ENCODE peak calls at places on chromosomes 16 and 17, in four cellular contexts. G is tibial nerve, E is lung, S is hepatocyte. B is an unnamed sample.

GRCh38 chr17:28723159-28723835 is 2.7 kb downstream of the TLCD1 start:
- DNase-seq in S (no peak), E (no peak), G (no peak), B (no peak)

GRCh38 chr16:4947722-4948503 is 10.2 kb upstream of the SEC14L5 start:
- DNase-seq in E (no peak), G (no peak), S (peak; percentile 81), B (no peak)

GRCh38 chr16:22098538-22099255 is 6.4 kb downstream of the VWA3A start:
- DNase-seq in G (no peak), E (no peak), S (peak; percentile 60), B (peak; percentile 42)

GRCh38 chr17:8420041-8420934 is 15.4 kb upstream of the NDEL1 start:
- DNase-seq in G (peak; percentile 50), S (peak; percentile 72), E (peak; percentile 84), B (no peak)

GRCh38 chr17:72632026-72632684 is 460.3 kb downstream of the SLC39A11 start:
- DNase-seq in G (no peak), E (no peak), S (peak; percentile 86), B (no peak)

GRCh38 chr17:60970741-60971140 is 293.1 kb downstream of the BCAS3 start:
- DNase-seq in G (no peak), E (no peak), S (no peak), B (no peak)

GRCh38 chr16:85752511-85753420 is 1.9 kb upstream of the C16orf74 start:
- DNase-seq in E (no peak), G (no peak), S (peak; percentile 77), B (peak; percentile 19)

GRCh38 chr17:66982011-66982508 is 17.6 kb downstream of the CACNG4 start:
- DNase-seq in G (no peak), E (no peak), S (no peak), B (no peak)

GRCh38 chr17:46818929-46819859 is 702 bp upstream of the WNT3 start:
- DNase-seq in E (no peak), S (no peak), G (no peak), B (no peak)

GRCh38 chr17:66540131-66540781 is 237.8 kb downstream of the PRKCA start:
- DNase-seq in E (no peak), S (peak; percentile 54), G (peak; percentile 38), B (peak; percentile 92)

GRCh38 chr17:61088556-61088955 is 311.1 kb upstream of the TBX2 start:
- DNase-seq in S (no peak), E (no peak), G (no peak), B (no peak)

GRCh38 chr17:3030096-3030495 is 33.3 kb downstream of the OR1D5 start:
- DNase-seq in S (no peak), E (no peak), G (no peak), B (no peak)

GRCh38 chr17:4074831-4075495 is 67.9 kb downstream of the ZZEF1 start:
- DNase-seq in G (no peak), S (peak; percentile 61), E (no peak), B (peak; percentile 25)

GRCh38 chr17:78873519-78874340 is 29.3 kb downstream of the CEP295NL start:
- DNase-seq in S (no peak), E (no peak), G (no peak), B (peak; percentile 21)

GRCh38 chr17:82665226-82665625 is 17.0 kb upstream of the WDR45B start:
- DNase-seq in S (no peak), E (no peak), G (no peak), B (no peak)

GRCh38 chr17:3043737-3044365 is 19.6 kb downstream of the OR1D5 start:
- DNase-seq in S (no peak), G (no peak), E (no peak), B (no peak)

GRCh38 chr16:86217001-86217890 is 293.1 kb upstream of the FOXF1 start:
- DNase-seq in G (no peak), S (no peak), E (no peak), B (no peak)

GRCh38 chr17:68349157-68349556 is 57.9 kb downstream of the ARSG start:
- DNase-seq in S (no peak), G (no peak), E (no peak), B (no peak)

GRCh38 chr16:1037023-1037933 is 35.3 kb upstream of the SSTR5 start:
- DNase-seq in E (no peak), G (no peak), S (peak; percentile 70), B (peak; percentile 75)

GRCh38 chr16:85577899-85578598 is 35.1 kb upstream of the GSE1 start:
- DNase-seq in G (no peak), E (no peak), S (no peak), B (no peak)

GRCh38 chr16:50462793-50463507 is 85.2 kb upstream of the NKD1 start:
- DNase-seq in S (no peak), E (no peak), G (no peak), B (no peak)

GRCh38 chr16:84810518-84811273 is 9.1 kb upstream of the CRISPLD2 start:
- DNase-seq in S (no peak), E (no peak), G (peak; percentile 83), B (peak; percentile 61)

GRCh38 chr16:12170103-12171025 is 193.8 kb downstream of the SNX29 start:
- DNase-seq in S (peak; percentile 24), E (no peak), G (no peak), B (no peak)

GRCh38 chr17:21193031-21193430 is 20.9 kb downstream of the TMEM11 start:
- DNase-seq in G (no peak), S (no peak), E (no peak), B (no peak)

GRCh38 chr17:2393954-2394749 is 6.7 kb downstream of the MNT start:
- DNase-seq in S (no peak), E (no peak), G (no peak), B (no peak)

GRCh38 chr17:8946071-8946470 is 19.4 kb downstream of the PIK3R5 start:
- DNase-seq in G (no peak), E (no peak), S (no peak), B (no peak)

GRCh38 chr16:53235851-53236250 is 181.1 kb downstream of the CHD9 start:
- DNase-seq in S (no peak), G (no peak), E (no peak), B (no peak)

GRCh38 chr16:76486740-76487139 is 209.5 kb downstream of the CNTNAP4 start:
- DNase-seq in E (no peak), S (no peak), G (no peak), B (no peak)

GRCh38 chr16:27245276-27246231 is 23.0 kb downstream of the NSMCE1 start:
- DNase-seq in S (no peak), G (no peak), E (no peak), B (no peak)

GRCh38 chr16:12614662-12615278 is 188.9 kb downstream of the CPPED1 start:
- DNase-seq in S (no peak), E (no peak), G (no peak), B (no peak)

GRCh38 chr16:1620391-1620790 is 8.2 kb downstream of the CRAMP1 start:
- DNase-seq in E (no peak), G (no peak), S (no peak), B (no peak)

GRCh38 chr17:33015716-33016346 is 24.2 kb downstream of the SPACA3 start:
- DNase-seq in S (no peak), E (no peak), G (no peak), B (peak; percentile 65)

GRCh38 chr16:73268311-73268997 is 220.5 kb upstream of the ZFHX3 start:
- DNase-seq in G (no peak), E (no peak), S (no peak), B (no peak)
- TF ChIP-seq CTCF in G (no peak), E (no peak), S (no peak), B (no peak)

GRCh38 chr16:8905168-8905762 is 23.1 kb downstream of the LITAFD start:
- DNase-seq in G (no peak), S (peak; percentile 44), E (no peak), B (no peak)
- H3K36me3 ChIP-seq in G (no peaks in the 10 kb centered on the region), S (peaks cover 8% of the 10 kb centered on the region), E (peaks cover 43% of the 10 kb centered on the region), B (peaks cover 53% of the 10 kb centered on the region)

DNA sequence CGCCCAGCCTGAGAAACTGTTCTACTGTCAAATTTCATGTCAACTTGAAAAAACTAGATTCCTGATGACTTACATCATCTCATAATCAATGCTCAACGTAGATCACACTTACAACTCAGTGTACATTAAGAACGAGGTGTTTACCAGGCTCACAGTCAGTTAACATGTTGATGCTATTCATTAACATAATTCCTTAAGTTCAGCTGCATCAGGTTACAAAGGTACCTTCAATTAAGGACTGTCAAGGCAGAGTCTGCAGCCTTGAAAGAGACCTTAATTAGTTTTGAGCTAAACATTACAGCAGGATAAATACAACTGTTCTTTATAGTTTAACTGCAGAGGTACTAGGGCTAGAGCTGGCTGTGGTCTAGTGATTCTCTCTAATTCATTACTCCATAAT is 1.9 kb downstream of the GNA13 start:
- DNase-seq in S (no peak), E (no peak), G (no peak), B (no peak)
- H3K4me1 ChIP-seq in S (peaks cover 12% of the 10 kb centered on the region), E (peaks cover 6% of the 10 kb centered on the region), G (peaks cover 43% of the 10 kb centered on the region), B (peaks cover 32% of the 10 kb centered on the region)

GRCh38 chr16:3022208-3022696 is 1.5 kb downstream of the HCFC1R1 start:
- DNase-seq in S (peak; percentile 95), G (peak; percentile 87), E (peak; percentile 93), B (peak; percentile 92)

GRCh38 chr16:3022697-3023414 is 886 bp downstream of the HCFC1R1 start:
- DNase-seq in S (no peak), E (no peak), G (no peak), B (no peak)

GRCh38 chr16:3020247-3020603 is at the start of gene TNFRSF12A:
- DNase-seq in S (peak; percentile 95), G (peak; percentile 42), E (peak; percentile 70), B (peak; percentile 76)

GRCh38 chr16:3020604-3021448 is 658 bp downstream of the TNFRSF12A start:
- DNase-seq in G (peak; percentile 33), S (peak; percentile 95), E (peak; percentile 88), B (peak; percentile 89)

DNA sequence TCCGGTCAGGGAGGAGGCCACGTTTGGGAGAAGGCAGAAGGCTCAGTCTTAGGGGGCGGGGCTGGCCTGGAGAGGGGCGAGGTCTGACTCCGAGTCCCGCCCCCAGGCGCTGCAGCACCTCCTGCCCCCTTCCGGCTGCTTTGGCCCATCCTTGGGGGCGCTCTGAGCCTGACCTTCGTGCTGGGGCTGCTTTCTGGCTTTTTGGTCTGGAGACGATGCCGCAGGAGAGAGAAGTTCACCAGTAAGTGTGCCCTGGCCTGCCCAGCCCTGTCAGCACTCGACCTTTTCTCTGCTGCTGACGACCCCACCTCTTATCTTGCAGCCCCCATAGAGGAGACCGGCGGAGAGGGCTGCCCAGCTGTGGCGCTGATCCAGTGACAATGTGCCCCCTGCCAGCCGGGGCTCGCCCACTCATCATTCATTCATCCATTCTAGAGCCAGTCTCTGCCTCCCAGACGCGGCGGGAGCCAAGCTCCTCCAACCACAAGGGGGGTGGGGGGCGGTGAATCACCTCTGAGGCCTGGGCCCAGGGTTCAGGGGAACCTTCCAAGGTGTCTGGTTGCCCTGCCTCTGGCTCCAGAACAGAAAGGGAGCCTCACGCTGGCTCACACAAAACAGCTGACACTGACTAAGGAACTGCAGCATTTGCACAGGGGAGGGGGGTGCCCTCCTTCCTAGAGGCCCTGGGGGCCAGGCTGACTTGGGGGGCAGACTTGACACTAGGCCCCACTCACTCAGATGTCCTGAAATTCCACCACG is 1.5 kb downstream of the TNFRSF12A start:
- DNase-seq in E (peak; percentile 88), S (peak; percentile 93), G (peak; percentile 66), B (peak; percentile 96)
- TF ChIP-seq CTCF in E (no peak), S (peak; percentile 44), G (no peak), B (peak; percentile 5)

B was measured in mammary epithelial cell.